ENCODE peak calls at places on chromosomes 2 and 18, in five cellular contexts. G is H7, D is pancreas, L is neuronal stem cell, S is bronchial epithelial cell. T is an unnamed sample.
A peak's percentile ranks its signal among the peaks of the same experiment; 100 is the strongest.

GRCh38 chr2:179596018-179596417 is 265.4 kb downstream of the ZNF385B start:
- DNase-seq in G (no peak), D (no peak), L (no peak), S (peak; percentile 90), T (peak; percentile 83)

GRCh38 chr2:120845281-120845680 is 109.6 kb downstream of the GLI2 start:
- DNase-seq in G (no peak), D (no peak), L (no peak), S (no peak), T (no peak)

GRCh38 chr2:43225788-43226557 is 433 bp downstream of the ZFP36L2 start:
- DNase-seq in G (no peak), D (peak; percentile 73), L (peak; percentile 75), S (no peak), T (no peak)

GRCh38 chr18:74183110-74183509 is 34.8 kb downstream of the TIMM21 start:
- DNase-seq in G (no peak), D (no peak), L (no peak), S (no peak), T (no peak)

GRCh38 chr2:137957033-137957432 is 7.2 kb upstream of the HNMT start:
- DNase-seq in G (no peak), D (no peak), L (no peak), S (peak; percentile 57), T (peak; percentile 87)

GRCh38 chr18:58225101-58225500 is 181.1 kb downstream of the NEDD4L start:
- DNase-seq in G (no peak), D (no peak), L (no peak), S (peak; percentile 66), T (no peak)

GRCh38 chr2:134491796-134492441 is 226.9 kb downstream of the TMEM163 start:
- DNase-seq in G (no peak), D (peak; percentile 31), L (no peak), S (peak; percentile 37), T (no peak)

GRCh38 chr2:120430957-120431356 is 85.0 kb downstream of the INHBB start:
- DNase-seq in G (no peak), D (no peak), L (no peak), S (no peak), T (no peak)

GRCh38 chr2:186456941-186457340 is 29.1 kb upstream of the ZC3H15 start:
- DNase-seq in G (no peak), D (no peak), L (no peak), S (peak; percentile 4), T (peak; percentile 43)

GRCh38 chr18:11553098-11553940 is 56.1 kb upstream of the SLC35G4 start:
- DNase-seq in G (peak; percentile 78), D (no peak), L (peak; percentile 58), S (peak; percentile 46), T (peak; percentile 6)

GRCh38 chr2:51003345-51004192 is 28.4 kb downstream of the NRXN1 start:
- DNase-seq in G (no peak), D (no peak), L (no peak), S (peak; percentile 81), T (no peak)

GRCh38 chr2:84299211-84299775 is 159.8 kb downstream of the SUCLG1 start:
- DNase-seq in G (no peak), D (no peak), L (no peak), S (peak; percentile 76), T (no peak)

GRCh38 chr2:26801342-26801741 is 15.5 kb downstream of the CENPA start:
- DNase-seq in G (no peak), D (no peak), L (no peak), S (no peak), T (no peak)

DNA sequence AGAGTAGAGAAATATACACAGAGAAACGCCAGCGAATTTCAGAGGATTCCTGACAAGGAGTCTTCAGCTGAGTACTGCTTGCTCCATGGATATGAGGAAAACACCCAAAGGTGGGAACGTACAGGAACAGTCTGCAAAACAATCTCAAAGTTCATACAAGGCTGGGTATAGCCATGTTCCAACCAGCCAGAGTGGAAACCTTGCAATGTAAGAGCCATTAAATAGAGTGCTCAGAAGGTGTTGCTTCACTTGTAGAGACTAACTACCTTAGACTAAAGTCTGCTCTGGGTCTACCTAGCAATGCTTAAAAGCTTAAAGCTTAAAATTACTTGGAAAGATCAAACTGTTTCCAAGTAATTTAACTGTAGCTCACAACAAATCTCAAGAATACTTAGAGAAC is 6.0 kb downstream of the FANCL start:
- DNase-seq in G (no peak), D (no peak), L (no peak), S (no peak), T (no peak)
- H3K4me3 ChIP-seq in G (no peak overlapping the region), D (no peak overlapping the region), L (no peak overlapping the region), S (no peak overlapping the region), T (no peak overlapping the region)

DNA sequence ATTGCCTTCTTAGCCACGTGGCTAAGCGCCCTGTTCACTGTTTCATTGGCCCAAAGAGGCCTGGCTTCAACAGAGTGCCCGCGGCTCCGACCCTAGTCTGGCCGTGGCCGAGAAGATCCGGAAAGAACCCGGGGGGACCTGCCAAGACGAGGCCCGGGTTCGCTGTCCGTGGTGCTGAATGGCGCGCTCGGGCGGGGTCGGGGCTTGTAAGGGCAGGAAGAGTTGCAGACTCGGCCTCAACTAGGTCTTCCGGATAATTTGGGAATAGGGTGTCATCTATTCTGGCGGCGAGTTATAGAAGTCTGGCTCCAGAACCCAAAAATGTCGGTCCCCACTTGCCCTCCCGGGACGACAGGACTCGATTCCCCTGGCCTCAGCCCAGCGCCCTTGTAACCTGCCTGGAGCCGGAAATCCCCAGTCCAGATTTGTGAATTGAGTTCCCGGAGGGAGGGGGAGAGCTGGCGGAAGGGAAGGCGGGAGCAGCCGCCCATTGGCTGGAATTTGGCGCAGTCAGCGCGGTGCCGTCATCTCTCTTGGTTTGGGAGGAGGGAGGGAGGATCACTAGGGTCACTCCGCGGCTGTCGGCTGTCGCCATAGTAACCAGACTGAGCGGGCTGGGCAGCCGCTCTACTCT is 3.5 kb downstream of the CDK5R2 start:
- DNase-seq in G (peak; percentile 92), D (peak; percentile 56), L (peak; percentile 94), S (peak; percentile 75), T (no peak)
- H3K4me3 ChIP-seq in G (peak overlapping the region; percentile 59), D (peak overlapping the region; percentile 33), L (peak overlapping the region; percentile 46), S (peak overlapping the region; percentile 36), T (peak overlapping the region; percentile 28)

DNA sequence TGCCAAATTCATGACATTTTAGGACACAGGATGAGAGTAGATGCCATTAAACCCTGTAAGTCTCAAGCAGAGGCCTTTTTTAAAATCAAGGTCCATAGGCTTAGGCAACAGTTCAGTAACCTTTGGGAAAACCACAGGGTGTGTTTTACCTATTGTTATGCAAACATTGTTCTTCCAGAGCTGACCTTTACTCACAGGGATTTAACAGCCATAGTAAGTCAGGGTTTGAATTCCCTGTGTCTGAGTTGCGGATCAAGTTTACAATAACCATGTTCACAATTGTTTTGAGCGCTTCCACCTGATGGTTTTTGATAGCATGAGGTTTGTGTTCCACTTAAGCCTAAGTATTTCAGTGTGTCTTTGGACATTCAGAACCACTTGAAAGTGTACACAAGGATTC is 160.1 kb upstream of the BOD1L2 start:
- DNase-seq in G (peak; percentile 47), D (no peak), L (peak; percentile 45), S (no peak), T (no peak)
- H3K4me3 ChIP-seq in G (no peak overlapping the region), D (no peak overlapping the region), L (no peak overlapping the region), S (no peak overlapping the region), T (no peak overlapping the region)

GRCh38 chr18:38402509-38402908 is 836.9 kb upstream of the CELF4 start:
- DNase-seq in G (peak; percentile 2), D (no peak), L (no peak), S (no peak), T (no peak)
- H3K4me3 ChIP-seq in G (no peak overlapping the region), D (no peak overlapping the region), L (no peak overlapping the region), S (no peak overlapping the region), T (no peak overlapping the region)

GRCh38 chr18:78978336-78979057 is 1.1 kb upstream of the SALL3 start:
- DNase-seq in G (peak; percentile 87), D (no peak), L (no peak), S (no peak), T (no peak)

GRCh38 chr18:78980777-78981651 is 1.4 kb downstream of the SALL3 start:
- DNase-seq in G (peak; percentile 78), D (no peak), L (no peak), S (no peak), T (no peak)

GRCh38 chr18:78980279-78980771 is 707 bp downstream of the SALL3 start:
- DNase-seq in G (peak; percentile 87), D (no peak), L (no peak), S (no peak), T (no peak)

GRCh38 chr18:78979058-78979680 is 449 bp upstream of the SALL3 start:
- DNase-seq in G (peak; percentile 96), D (no peak), L (no peak), S (no peak), T (no peak)

GRCh38 chr18:78979682-78980278 is at the start of gene SALL3:
- DNase-seq in G (peak; percentile 97), D (no peak), L (no peak), S (no peak), T (no peak)
- H3K4me3 ChIP-seq in G (peak within 1 kb of the TSS; percentile 89), D (peak within 1 kb of the TSS; percentile 10), L (no peak within 1 kb of the TSS), S (no peak within 1 kb of the TSS), T (no peak within 1 kb of the TSS)